ENCODE peak calls at places on chromosomes 6 and 20, in nine cellular contexts. T is mucosa of gallbladder, P is ACHN, M is AML-193, H is dermis blood vessel endothelial cell, E is hepatic stellate cell, Y is endothelial cell, X is heart left ventricle, D is HTR-8/SVneo. S is an unnamed sample.

GRCh38 chr6:95133578-95133977 is 443.8 kb upstream of the MANEA start:
- DNase-seq in T (no peak), M (no peak), H (no peak), X (no peak), E (no peak), D (no peak), Y (peak), P (peak), S (no peak)

GRCh38 chr6:24321538-24322162 is 36.2 kb downstream of the DCDC2 start:
- DNase-seq in X (no peak), H (no peak), T (no peak), M (no peak), E (no peak), D (no peak), P (peak), Y (no peak), S (no peak)

GRCh38 chr20:35724321-35725230 is 17.5 kb downstream of the RBM39 start:
- DNase-seq in P (no peak), T (no peak), M (no peak), E (no peak), H (no peak), D (no peak), Y (no peak), X (no peak), S (no peak)

GRCh38 chr20:16063876-16064275 is 509.4 kb downstream of the KIF16B start:
- DNase-seq in T (no peak), E (no peak), M (no peak), Y (no peak), X (no peak), P (no peak), H (no peak), D (no peak), S (no peak)

GRCh38 chr6:7647504-7647903 is 57.5 kb downstream of the SNRNP48 start:
- DNase-seq in P (no peak), T (no peak), E (no peak), H (no peak), D (no peak), Y (no peak), X (no peak), M (no peak), S (no peak)

GRCh38 chr6:1838604-1839003 is 228.9 kb downstream of the FOXC1 start:
- DNase-seq in H (peak), P (no peak), X (no peak), Y (no peak), M (no peak), T (no peak), D (peak), E (no peak), S (no peak)

GRCh38 chr6:19772891-19773290 is 64.3 kb upstream of the ID4 start:
- DNase-seq in D (no peak), P (no peak), X (no peak), H (no peak), Y (no peak), T (no peak), E (no peak), M (no peak), S (peak)

GRCh38 chr6:14542670-14543366 is 425.2 kb downstream of the CD83 start:
- DNase-seq in E (peak), T (no peak), Y (no peak), H (no peak), X (no peak), P (peak), M (no peak), D (peak), S (no peak)

GRCh38 chr6:64497634-64498033 is 862.0 kb downstream of the PHF3 start:
- DNase-seq in H (peak), T (no peak), X (no peak), P (no peak), M (no peak), E (no peak), Y (no peak), D (no peak), S (no peak)

GRCh38 chr20:48897298-48898044 is 24.0 kb upstream of the ARFGEF2 start:
- DNase-seq in Y (no peak), D (peak), X (no peak), P (peak), H (peak), E (peak), T (no peak), M (no peak), S (peak)

GRCh38 chr6:164130151-164130550 is 715.6 kb downstream of the QKI start:
- DNase-seq in H (no peak), D (no peak), M (no peak), X (peak), E (no peak), T (no peak), Y (no peak), P (no peak), S (no peak)

GRCh38 chr20:20362774-20363435 is 5.0 kb upstream of the INSM1 start:
- DNase-seq in H (no peak), M (no peak), T (no peak), E (no peak), Y (peak), X (no peak), P (no peak), D (no peak), S (peak)

GRCh38 chr20:9185511-9185910 is 116.6 kb downstream of the PLCB4 start:
- DNase-seq in D (peak), H (peak), Y (no peak), E (peak), P (peak), X (no peak), M (no peak), T (no peak), S (no peak)

GRCh38 chr20:62338294-62338620 is 28.9 kb downstream of the LAMA5 start:
- DNase-seq in M (no peak), P (no peak), X (peak), Y (no peak), E (no peak), D (no peak), T (no peak), H (no peak), S (no peak)

GRCh38 chr20:45840700-45841198 is 7.2 kb downstream of the SNX21 start:
- DNase-seq in X (no peak), D (no peak), E (no peak), Y (no peak), T (no peak), H (no peak), M (no peak), P (no peak), S (no peak)

GRCh38 chr20:1105599-1106194 is 12.7 kb upstream of the PSMF1 start:
- DNase-seq in Y (no peak), D (no peak), T (no peak), M (no peak), P (no peak), H (no peak), X (no peak), E (no peak), S (no peak)

S was measured in NCI-H526 treated with DMSO at 0.1 percent for 48 hours.